ENCODE peak calls at places on chromosome 6, in seven cellular contexts. Q is neural crest cell, V is nephron progenitor cell, H is AG08396, C is lower lobe of right lung, T is fibroblast of lung, S is psoas muscle. X is an unnamed sample.
A peak's percentile ranks its signal among the peaks of the same experiment; 100 is the strongest.

GRCh38 chr6:79468587-79468986 is 68.6 kb downstream of the LCA5 start:
- DNase-seq in Q (no peak), V (no peak), H (no peak), C (no peak), T (no peak), S (no peak), X (no peak)

GRCh38 chr6:15184441-15184861 is 61.4 kb upstream of the JARID2 start:
- DNase-seq in Q (no peak), V (no peak), H (no peak), C (no peak), T (no peak), S (no peak), X (no peak)

GRCh38 chr6:156461647-156462046 is 315.5 kb upstream of the ARID1B start:
- DNase-seq in Q (no peak), V (no peak), H (no peak), C (no peak), T (no peak), S (no peak), X (no peak)

GRCh38 chr6:150142304-150142656 is 564 bp upstream of the PPP1R14C start:
- DNase-seq in Q (no peak), V (peak; percentile 50), H (no peak), C (peak; percentile 60), T (peak; percentile 9), S (no peak), X (peak; percentile 64)

GRCh38 chr6:68226460-68226859 is 408.6 kb upstream of the ADGRB3 start:
- DNase-seq in Q (no peak), V (no peak), H (no peak), C (no peak), T (peak; percentile 17), S (no peak), X (no peak)

GRCh38 chr6:125940691-125941090 is 15.9 kb upstream of the HINT3 start:
- DNase-seq in Q (no peak), V (no peak), H (no peak), C (no peak), T (no peak), S (no peak), X (peak; percentile 59)

GRCh38 chr6:143782517-143782916 is 60.6 kb upstream of the LTV1 start:
- DNase-seq in Q (no peak), V (no peak), H (no peak), C (no peak), T (no peak), S (no peak), X (no peak)

GRCh38 chr6:26362836-26363220 is 2.2 kb upstream of the BTN3A2 start:
- DNase-seq in Q (no peak), V (no peak), H (no peak), C (no peak), T (no peak), S (no peak), X (no peak)

GRCh38 chr6:165988757-165989456 is 178.7 kb downstream of the TBXT start:
- DNase-seq in Q (no peak), V (peak; percentile 21), H (no peak), C (no peak), T (peak; percentile 14), S (no peak), X (no peak)

GRCh38 chr6:122878809-122879208 is 89.8 kb downstream of the SMPDL3A start:
- DNase-seq in Q (no peak), V (no peak), H (no peak), C (no peak), T (no peak), S (no peak), X (no peak)

GRCh38 chr6:140766999-140767398 is 1365.7 kb upstream of the GJE1 start:
- DNase-seq in Q (no peak), V (no peak), H (no peak), C (no peak), T (no peak), S (no peak), X (no peak)

GRCh38 chr6:150527100-150527499 is 72.6 kb upstream of the PLEKHG1 start:
- DNase-seq in Q (no peak), V (no peak), H (peak; percentile 17), C (no peak), T (peak; percentile 38), S (no peak), X (peak; percentile 75)

GRCh38 chr6:138443979-138444378 is 40.0 kb downstream of the HEBP2 start:
- DNase-seq in Q (no peak), V (no peak), H (no peak), C (no peak), T (no peak), S (no peak), X (no peak)